ENCODE peak calls at places on chromosomes 6 and 20, in ten cellular contexts. R, I, H, J, Q, P, U, W, L and F are unnamed samples.

GRCh38 chr6:89818977-89819335 is 638 bp downstream of the MDN1 start:
- DNase-seq in R (no peak), I (no peak), H (peak; percentile 7), J (no peak), Q (peak; percentile 44), P (no peak), U (no peak), W (no peak), L (peak; percentile 41), F (no peak)

GRCh38 chr6:56820060-56820459 is 134.8 kb upstream of the BEND6 start:
- DNase-seq in R (no peak), I (no peak), H (no peak), J (no peak), Q (no peak), P (no peak), U (no peak), W (no peak), L (no peak), F (no peak)

GRCh38 chr20:41470362-41471095 is 103.9 kb upstream of the EMILIN3 start:
- DNase-seq in R (no peak), I (no peak), H (no peak), J (no peak), Q (no peak), P (no peak), U (no peak), W (no peak), L (no peak), F (no peak)

GRCh38 chr20:62069741-62070216 is 4.1 kb upstream of the TAF4 start:
- DNase-seq in R (no peak), I (peak; percentile 34), H (no peak), J (no peak), Q (peak; percentile 62), P (peak; percentile 28), U (peak; percentile 26), W (no peak), L (peak; percentile 27), F (no peak)

GRCh38 chr6:25253371-25253770 is 25.8 kb upstream of the CARMIL1 start:
- DNase-seq in R (no peak), I (no peak), H (no peak), J (no peak), Q (no peak), P (no peak), U (no peak), W (no peak), L (no peak), F (no peak)

GRCh38 chr20:38934530-38934929 is 8.3 kb downstream of the FAM83D start:
- DNase-seq in R (no peak), I (no peak), H (no peak), J (no peak), Q (no peak), P (no peak), U (no peak), W (no peak), L (no peak), F (no peak)

GRCh38 chr6:20700375-20700774 is 166.1 kb downstream of the CDKAL1 start:
- DNase-seq in R (no peak), I (no peak), H (no peak), J (no peak), Q (no peak), P (no peak), U (no peak), W (no peak), L (no peak), F (no peak)

GRCh38 chr20:58613061-58613854 is 37.8 kb upstream of the STX16 start:
- DNase-seq in R (no peak), I (peak; percentile 67), H (no peak), J (no peak), Q (no peak), P (no peak), U (no peak), W (no peak), L (peak; percentile 38), F (no peak)

GRCh38 chr6:113102761-113103160 is 754.4 kb upstream of the MARCKS start:
- DNase-seq in R (no peak), I (no peak), H (no peak), J (no peak), Q (peak; percentile 59), P (no peak), U (peak; percentile 30), W (no peak), L (peak; percentile 54), F (no peak)

GRCh38 chr6:32973144-32973854 is 4.9 kb downstream of the BRD2 start:
- DNase-seq in R (peak; percentile 39), I (no peak), H (peak; percentile 31), J (no peak), Q (no peak), P (peak; percentile 56), U (no peak), W (no peak), L (no peak), F (no peak)

DNA sequence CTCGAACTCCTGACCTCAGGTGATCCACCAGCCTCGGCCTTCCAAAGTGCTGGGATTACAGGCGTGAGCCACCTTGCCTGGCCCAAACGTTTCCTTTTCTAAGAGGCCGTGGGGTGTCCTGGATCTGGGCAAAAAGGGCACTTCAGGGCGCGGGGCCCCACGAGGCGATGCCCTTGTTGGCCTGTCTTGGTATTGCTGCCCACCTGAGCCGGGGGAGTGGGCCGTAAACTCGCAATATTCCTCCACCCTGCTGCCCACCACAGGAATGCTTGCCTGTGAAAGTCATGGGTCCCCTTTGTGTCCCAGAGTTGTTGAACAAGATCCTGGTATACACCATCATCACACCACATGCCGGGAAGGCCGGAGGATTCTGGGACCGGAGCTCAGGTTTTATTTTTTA is 49.0 kb downstream of the SSR1 start:
- DNase-seq in R (peak; percentile 18), I (peak; percentile 62), H (no peak), J (no peak), Q (no peak), P (no peak), U (no peak), W (peak; percentile 9), L (no peak), F (no peak)
- H3K4me3 ChIP-seq in R (no peak overlapping the region), I (no peak overlapping the region), H (no peak overlapping the region), J (no peak overlapping the region), Q (no peak overlapping the region), P (no peak overlapping the region), U (no peak overlapping the region), W (no peak overlapping the region), L (no peak overlapping the region), F (no peak overlapping the region)

GRCh38 chr6:44039839-44040350 is 87.4 kb downstream of the MRPL14 start:
- DNase-seq in R (no peak), I (peak; percentile 47), H (no peak), J (no peak), Q (no peak), P (no peak), U (no peak), W (no peak), L (no peak), F (no peak)
- H3K4me3 ChIP-seq in R (no peak overlapping the region), I (no peak overlapping the region), H (no peak overlapping the region), J (no peak overlapping the region), Q (no peak overlapping the region), P (no peak overlapping the region), U (no peak overlapping the region), W (no peak overlapping the region), L (no peak overlapping the region), F (no peak overlapping the region)

GRCh38 chr6:68639826-68640505 is 4.9 kb downstream of the ADGRB3 start:
- DNase-seq in R (no peak), I (no peak), H (no peak), J (no peak), Q (no peak), P (no peak), U (no peak), W (no peak), L (peak; percentile 48), F (no peak)
- H3K4me3 ChIP-seq in R (peak overlapping the region; percentile 32), I (no peak overlapping the region), H (no peak overlapping the region), J (peak overlapping the region; percentile 82), Q (peak overlapping the region; percentile 14), P (no peak overlapping the region), U (no peak overlapping the region), W (peak overlapping the region; percentile 38), L (peak overlapping the region; percentile 4), F (peak overlapping the region; percentile 25)

GRCh38 chr6:87698618-87699017 is 3.4 kb downstream of the AKIRIN2 start:
- DNase-seq in R (no peak), I (no peak), H (no peak), J (no peak), Q (peak; percentile 37), P (no peak), U (no peak), W (no peak), L (no peak), F (no peak)
- H3K4me3 ChIP-seq in R (peak overlapping the region; percentile 81), I (peak overlapping the region; percentile 75), H (peak overlapping the region; percentile 21), J (peak overlapping the region; percentile 97), Q (peak overlapping the region; percentile 90), P (no peak overlapping the region), U (peak overlapping the region; percentile 82), W (peak overlapping the region; percentile 72), L (peak overlapping the region; percentile 25), F (peak overlapping the region; percentile 81)

GRCh38 chr20:8018928-8019177 is 708 bp downstream of the TMX4 start:
- DNase-seq in R (no peak), I (no peak), H (peak; percentile 75), J (no peak), Q (peak; percentile 50), P (no peak), U (no peak), W (no peak), L (peak; percentile 38), F (no peak)

GRCh38 chr20:8019178-8019997 is at the start of gene TMX4:
- DNase-seq in R (peak; percentile 99), I (peak; percentile 100), H (peak; percentile 89), J (peak; percentile 93), Q (peak; percentile 95), P (peak; percentile 98), U (peak; percentile 87), W (peak; percentile 93), L (peak; percentile 99), F (peak; percentile 95)

GRCh38 chr20:8019998-8020247 is 362 bp upstream of the TMX4 start:
- DNase-seq in R (no peak), I (no peak), H (no peak), J (no peak), Q (no peak), P (no peak), U (no peak), W (no peak), L (no peak), F (no peak)

GRCh38 chr20:8021541-8022269 is 2.1 kb upstream of the TMX4 start:
- DNase-seq in R (no peak), I (no peak), H (no peak), J (no peak), Q (no peak), P (no peak), U (no peak), W (no peak), L (no peak), F (no peak)

DNA sequence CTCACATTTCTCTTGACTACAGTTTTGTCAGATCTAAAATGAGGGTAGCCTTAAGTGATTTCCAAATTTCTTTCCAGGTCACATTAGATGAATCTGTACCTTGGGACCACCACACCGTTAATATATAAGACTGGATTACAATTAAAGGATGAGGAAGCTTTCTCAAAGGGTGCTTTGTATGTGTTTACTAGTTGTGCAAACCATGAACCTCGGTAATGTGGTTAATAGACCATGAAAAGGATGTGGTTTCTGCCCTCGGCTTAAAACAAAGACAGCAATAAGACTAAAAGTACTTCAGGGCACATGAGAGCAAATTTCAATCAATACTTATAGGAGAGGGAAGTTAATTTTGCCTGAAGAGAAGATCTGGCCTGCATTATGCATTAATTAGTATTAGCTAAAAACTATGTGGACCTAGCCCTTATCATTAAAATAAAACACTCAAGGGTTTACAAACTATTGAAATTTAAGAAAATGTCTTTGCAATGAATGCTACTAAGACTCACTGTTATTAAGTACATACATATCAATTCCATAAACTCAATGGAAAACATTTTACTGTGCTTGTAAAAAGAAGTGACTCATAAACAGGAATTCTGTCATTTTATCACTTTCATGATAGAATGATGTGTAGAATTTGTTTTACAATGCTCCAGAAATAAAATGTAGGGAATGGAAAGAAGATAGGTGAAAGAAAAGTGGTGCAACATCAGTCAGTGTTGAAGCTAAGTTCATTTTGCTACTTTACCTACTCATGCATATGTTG is 936 bp upstream of the TMX4 start:
- DNase-seq in R (no peak), I (no peak), H (peak; percentile 67), J (no peak), Q (peak; percentile 20), P (no peak), U (no peak), W (no peak), L (no peak), F (no peak)
- H3K4me3 ChIP-seq in R (no peak overlapping the region), I (peak overlapping the region; percentile 83), H (peak overlapping the region; percentile 71), J (peak overlapping the region; percentile 79), Q (no peak overlapping the region), P (no peak overlapping the region), U (no peak overlapping the region), W (peak overlapping the region; percentile 85), L (no peak overlapping the region), F (no peak overlapping the region)